ENCODE peak calls at places on chromosomes 16 and 17, in six cellular contexts. One of them, this sample, is unnamed. For H3K4me1, the result is how much of the 10 kb centered on the place peaks cover.

GRCh38 chr16:73053379-73054130 is 5.6 kb upstream of the ZFHX3 start:
- DNase-seq in astrocyte: peak
- DNase-seq in endothelial cell of umbilical vein: peak
- DNase-seq in right lobe of liver: no peak
- DNase-seq in K562: no peak
- DNase-seq in heart left ventricle: no peak
- DNase-seq in this sample: peak

GRCh38 chr16:89330177-89330856 is 112.8 kb downstream of the ZNF778 start:
- DNase-seq in astrocyte: peak
- DNase-seq in endothelial cell of umbilical vein: peak
- DNase-seq in right lobe of liver: peak
- DNase-seq in K562: peak
- DNase-seq in heart left ventricle: peak
- DNase-seq in this sample: peak

GRCh38 chr17:67326440-67326839 is 39.9 kb downstream of the PSMD12 start:
- DNase-seq in astrocyte: no peak
- DNase-seq in endothelial cell of umbilical vein: no peak
- DNase-seq in right lobe of liver: no peak
- DNase-seq in K562: no peak
- DNase-seq in heart left ventricle: no peak
- DNase-seq in this sample: no peak

GRCh38 chr16:88387941-88388627 is 5.3 kb downstream of the ZNF469 start:
- DNase-seq in astrocyte: peak
- DNase-seq in endothelial cell of umbilical vein: peak
- DNase-seq in right lobe of liver: no peak
- DNase-seq in K562: no peak
- DNase-seq in heart left ventricle: no peak
- DNase-seq in this sample: peak

GRCh38 chr16:69619514-69619913 is 53.7 kb downstream of the NFAT5 start:
- DNase-seq in astrocyte: no peak
- DNase-seq in endothelial cell of umbilical vein: peak
- DNase-seq in right lobe of liver: no peak
- DNase-seq in K562: peak
- DNase-seq in heart left ventricle: no peak
- DNase-seq in this sample: no peak

GRCh38 chr16:66361604-66362135 is 4.8 kb upstream of the CDH5 start:
- DNase-seq in astrocyte: no peak
- DNase-seq in endothelial cell of umbilical vein: no peak
- DNase-seq in right lobe of liver: no peak
- DNase-seq in K562: no peak
- DNase-seq in heart left ventricle: no peak
- DNase-seq in this sample: no peak

GRCh38 chr17:73589096-73589980 is 54.9 kb downstream of the SDK2 start:
- DNase-seq in astrocyte: no peak
- DNase-seq in endothelial cell of umbilical vein: no peak
- DNase-seq in right lobe of liver: no peak
- DNase-seq in K562: no peak
- DNase-seq in heart left ventricle: no peak
- DNase-seq in this sample: no peak

GRCh38 chr16:84853534-84853933 is 33.7 kb downstream of the CRISPLD2 start:
- DNase-seq in astrocyte: no peak
- DNase-seq in endothelial cell of umbilical vein: no peak
- DNase-seq in right lobe of liver: no peak
- DNase-seq in K562: no peak
- DNase-seq in heart left ventricle: no peak
- DNase-seq in this sample: no peak

GRCh38 chr16:88688013-88688778 is 1.9 kb upstream of the SNAI3 start:
- DNase-seq in astrocyte: no peak
- DNase-seq in endothelial cell of umbilical vein: no peak
- DNase-seq in right lobe of liver: peak
- DNase-seq in K562: peak
- DNase-seq in heart left ventricle: no peak
- DNase-seq in this sample: no peak

GRCh38 chr17:77498056-77498785 is 357.5 kb downstream of the SEC14L1 start:
- DNase-seq in astrocyte: no peak
- DNase-seq in endothelial cell of umbilical vein: no peak
- DNase-seq in right lobe of liver: no peak
- DNase-seq in K562: no peak
- DNase-seq in heart left ventricle: peak
- DNase-seq in this sample: no peak

GRCh38 chr17:77346765-77347164 is 206.0 kb downstream of the SEC14L1 start:
- DNase-seq in astrocyte: no peak
- DNase-seq in endothelial cell of umbilical vein: no peak
- DNase-seq in right lobe of liver: no peak
- DNase-seq in K562: no peak
- DNase-seq in heart left ventricle: no peak
- DNase-seq in this sample: no peak

GRCh38 chr16:87236516-87237115 is 80.6 kb downstream of the C16orf95 start:
- DNase-seq in astrocyte: no peak
- DNase-seq in endothelial cell of umbilical vein: no peak
- DNase-seq in right lobe of liver: no peak
- DNase-seq in K562: no peak
- DNase-seq in heart left ventricle: no peak
- DNase-seq in this sample: no peak

GRCh38 chr17:78089557-78090281 is 38.8 kb downstream of the TMC6 start:
- DNase-seq in astrocyte: no peak
- DNase-seq in endothelial cell of umbilical vein: peak
- DNase-seq in right lobe of liver: no peak
- DNase-seq in K562: no peak
- DNase-seq in heart left ventricle: no peak
- DNase-seq in this sample: no peak

GRCh38 chr17:6427284-6427781 is 7.6 kb downstream of the AIPL1 start:
- DNase-seq in astrocyte: peak
- DNase-seq in endothelial cell of umbilical vein: no peak
- DNase-seq in right lobe of liver: no peak
- DNase-seq in K562: no peak
- DNase-seq in heart left ventricle: no peak
- DNase-seq in this sample: no peak

GRCh38 chr16:73032548-73033270 is 15.2 kb downstream of the ZFHX3 start:
- DNase-seq in astrocyte: no peak
- DNase-seq in endothelial cell of umbilical vein: no peak
- DNase-seq in right lobe of liver: no peak
- DNase-seq in K562: no peak
- DNase-seq in heart left ventricle: no peak
- DNase-seq in this sample: peak

GRCh38 chr16:71846443-71846842 is 667 bp downstream of the ATXN1L start:
- DNase-seq in astrocyte: no peak
- DNase-seq in endothelial cell of umbilical vein: peak
- DNase-seq in right lobe of liver: no peak
- DNase-seq in K562: no peak
- DNase-seq in heart left ventricle: no peak
- DNase-seq in this sample: peak

GRCh38 chr17:80677214-80677756 is 132.6 kb downstream of the RPTOR start:
- DNase-seq in astrocyte: no peak
- DNase-seq in endothelial cell of umbilical vein: no peak
- DNase-seq in right lobe of liver: no peak
- DNase-seq in K562: no peak
- DNase-seq in heart left ventricle: no peak
- DNase-seq in this sample: no peak

GRCh38 chr17:76080207-76080933 is 1.4 kb downstream of the ZACN start:
- DNase-seq in astrocyte: no peak
- DNase-seq in endothelial cell of umbilical vein: no peak
- DNase-seq in right lobe of liver: no peak
- DNase-seq in K562: no peak
- DNase-seq in heart left ventricle: no peak
- DNase-seq in this sample: peak

GRCh38 chr17:50141750-50142119 is 8.7 kb downstream of the PPP1R9B start:
- DNase-seq in astrocyte: no peak
- DNase-seq in endothelial cell of umbilical vein: no peak
- DNase-seq in right lobe of liver: no peak
- DNase-seq in K562: no peak
- DNase-seq in heart left ventricle: no peak
- DNase-seq in this sample: no peak

GRCh38 chr17:7862692-7863437 is 5.1 kb downstream of the CYB5D1 start:
- DNase-seq in astrocyte: peak
- DNase-seq in endothelial cell of umbilical vein: peak
- DNase-seq in right lobe of liver: no peak
- DNase-seq in K562: peak
- DNase-seq in heart left ventricle: no peak
- DNase-seq in this sample: peak

DNA sequence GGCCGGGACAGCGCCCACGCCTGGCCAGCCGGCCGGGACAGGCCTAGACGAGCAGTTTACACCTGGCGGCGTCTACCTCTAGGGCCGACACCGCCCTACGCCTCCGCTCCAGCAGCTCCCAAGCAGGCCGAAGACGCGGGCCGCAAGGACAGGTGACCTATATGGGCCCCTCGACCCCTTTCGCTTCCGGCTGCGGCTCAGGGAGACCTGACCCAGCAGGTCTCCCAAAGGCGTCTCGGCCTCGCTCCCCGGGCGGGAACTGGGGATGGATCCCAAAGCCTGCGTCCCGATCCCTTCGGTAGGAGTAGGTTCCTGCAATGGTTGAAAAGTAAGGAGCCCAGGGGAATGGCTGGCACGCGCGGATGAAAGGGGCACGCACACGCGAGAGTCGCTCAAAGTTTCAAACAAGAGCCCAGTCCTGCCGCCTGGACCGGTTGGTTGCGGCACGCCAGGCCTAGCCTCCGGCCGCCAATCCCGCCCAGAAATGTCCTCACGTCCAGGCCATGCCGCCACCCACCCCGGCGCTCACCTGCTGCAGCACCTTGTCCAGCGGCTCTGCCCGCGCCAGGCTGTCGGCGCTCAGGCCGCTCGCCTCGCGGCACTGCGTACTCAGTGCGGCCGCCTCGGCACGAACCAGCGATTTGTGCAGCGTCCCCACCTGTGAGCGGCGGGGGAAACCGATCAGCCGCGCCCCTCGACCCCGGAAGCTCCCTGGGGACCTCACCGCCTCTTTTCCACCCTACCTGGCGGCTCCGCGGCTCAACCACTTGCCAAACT is 634 bp downstream of the ESRP2 start:
- DNase-seq in astrocyte: no peak
- DNase-seq in endothelial cell of umbilical vein: no peak
- DNase-seq in right lobe of liver: peak
- DNase-seq in K562: no peak
- DNase-seq in heart left ventricle: no peak
- DNase-seq in this sample: peak
- TF ChIP-seq CTCF in astrocyte: no peak
- TF ChIP-seq CTCF in endothelial cell of umbilical vein: no peak
- TF ChIP-seq CTCF in right lobe of liver: peak
- TF ChIP-seq CTCF in K562: no peak
- TF ChIP-seq CTCF in heart left ventricle: no peak
- TF ChIP-seq CTCF in this sample: peak

GRCh38 chr17:16150251-16150859 is 65.0 kb downstream of the NCOR1 start:
- DNase-seq in astrocyte: peak
- DNase-seq in endothelial cell of umbilical vein: peak
- DNase-seq in right lobe of liver: no peak
- DNase-seq in K562: no peak
- DNase-seq in heart left ventricle: no peak
- DNase-seq in this sample: no peak

DNA sequence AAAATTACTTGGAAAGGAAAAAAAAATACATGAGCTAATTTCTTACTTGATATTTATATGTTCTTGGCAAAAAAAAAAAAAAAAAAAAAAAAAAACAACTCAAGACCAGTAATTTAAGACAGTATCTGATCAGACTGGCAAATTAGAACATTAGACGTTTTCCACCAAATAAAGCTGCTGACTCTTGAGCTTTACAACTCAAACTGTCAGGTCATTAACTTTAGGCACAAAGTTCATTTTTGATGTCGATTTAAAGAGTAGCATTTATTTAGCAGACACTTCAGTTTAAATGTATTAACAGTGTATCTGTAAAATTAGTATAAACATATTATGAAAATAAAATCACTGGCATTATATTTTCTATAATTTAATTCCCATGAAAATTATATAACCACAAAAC is 66.7 kb downstream of the NCOR1 start:
- DNase-seq in astrocyte: no peak
- DNase-seq in endothelial cell of umbilical vein: no peak
- DNase-seq in right lobe of liver: no peak
- DNase-seq in K562: no peak
- DNase-seq in heart left ventricle: no peak
- DNase-seq in this sample: no peak
- H3K27ac ChIP-seq in astrocyte: no peak
- H3K27ac ChIP-seq in endothelial cell of umbilical vein: no peak
- H3K27ac ChIP-seq in right lobe of liver: peak
- H3K27ac ChIP-seq in K562: no peak
- H3K27ac ChIP-seq in heart left ventricle: no peak
- H3K27ac ChIP-seq in this sample: no peak

DNA sequence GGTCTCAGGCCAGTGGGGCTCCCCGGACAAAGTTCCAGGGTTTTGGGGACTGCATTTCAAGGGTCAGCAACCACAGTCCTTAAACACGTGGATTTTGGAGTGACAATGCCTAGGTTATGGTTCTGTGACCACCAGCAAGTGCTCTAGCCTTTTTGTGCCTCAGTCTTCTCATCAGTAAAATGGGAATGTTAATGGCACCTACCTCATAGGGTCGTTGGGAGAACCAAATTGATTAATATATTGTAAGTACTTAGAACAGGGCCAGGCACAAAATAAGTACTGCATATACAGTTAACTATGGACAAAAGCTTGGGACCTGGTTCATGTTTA is 13.8 kb downstream of the IL4R start:
- DNase-seq in astrocyte: no peak
- DNase-seq in endothelial cell of umbilical vein: no peak
- DNase-seq in right lobe of liver: no peak
- DNase-seq in K562: no peak
- DNase-seq in heart left ventricle: no peak
- DNase-seq in this sample: no peak
- H3K4me1 ChIP-seq in astrocyte: under half
- H3K4me1 ChIP-seq in endothelial cell of umbilical vein: under half
- H3K4me1 ChIP-seq in right lobe of liver: half or more
- H3K4me1 ChIP-seq in K562: under half
- H3K4me1 ChIP-seq in heart left ventricle: under half
- H3K4me1 ChIP-seq in this sample: half or more

DNA sequence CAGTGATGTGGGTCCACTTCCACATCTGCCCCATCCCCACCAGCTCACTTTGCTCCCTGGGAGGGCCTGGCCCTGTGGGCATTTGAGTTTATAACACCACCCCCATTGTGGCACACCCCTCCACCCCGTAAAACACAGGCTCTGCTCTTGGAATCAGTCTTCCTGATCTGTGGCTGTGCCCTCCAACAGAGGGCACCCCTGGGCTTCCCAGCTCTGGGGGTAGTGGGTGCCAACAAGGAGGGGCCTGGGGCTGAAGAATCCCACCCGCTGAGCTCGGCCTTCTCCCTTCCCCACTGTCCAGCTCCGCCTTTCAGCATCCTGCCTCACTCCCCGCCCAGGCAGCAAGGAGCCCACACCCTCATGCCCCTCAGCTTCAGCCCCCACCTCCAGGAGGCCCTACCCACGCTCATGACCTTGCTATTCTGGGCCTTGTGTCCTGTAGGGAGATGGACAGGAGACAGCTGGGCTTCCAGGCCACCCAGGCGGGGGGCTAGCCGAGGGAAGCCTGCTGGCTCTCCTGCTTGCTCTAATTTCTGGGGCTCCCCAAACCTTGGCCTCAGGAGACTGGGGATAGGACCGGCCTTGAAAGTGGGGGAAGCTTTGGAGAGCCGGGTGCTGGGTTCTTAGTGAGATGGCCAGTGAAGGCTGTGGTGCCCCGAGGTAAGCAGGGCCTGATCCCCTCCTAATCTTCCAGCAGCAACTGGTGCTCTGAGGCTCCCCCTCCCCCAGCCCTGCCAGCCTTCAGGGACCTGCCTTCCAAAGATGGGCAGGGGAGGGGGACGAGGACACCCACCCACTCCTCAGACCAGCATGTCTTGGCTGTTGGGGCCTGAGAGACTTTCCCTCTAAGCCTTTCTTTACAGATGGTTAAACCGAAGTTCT is 2.9 kb upstream of the ATP2A1 start:
- DNase-seq in astrocyte: no peak
- DNase-seq in endothelial cell of umbilical vein: no peak
- DNase-seq in right lobe of liver: no peak
- DNase-seq in K562: peak
- DNase-seq in heart left ventricle: no peak
- DNase-seq in this sample: no peak
- TF ChIP-seq CTCF in astrocyte: no peak
- TF ChIP-seq CTCF in endothelial cell of umbilical vein: no peak
- TF ChIP-seq CTCF in right lobe of liver: no peak
- TF ChIP-seq CTCF in K562: no peak
- TF ChIP-seq CTCF in heart left ventricle: no peak
- TF ChIP-seq CTCF in this sample: no peak

GRCh38 chr17:64984181-64984580 is 64.9 kb upstream of the LRRC37A3 start:
- DNase-seq in astrocyte: no peak
- DNase-seq in endothelial cell of umbilical vein: no peak
- DNase-seq in right lobe of liver: no peak
- DNase-seq in K562: no peak
- DNase-seq in heart left ventricle: no peak
- DNase-seq in this sample: no peak
- H3K27ac ChIP-seq in astrocyte: no peak
- H3K27ac ChIP-seq in endothelial cell of umbilical vein: no peak
- H3K27ac ChIP-seq in right lobe of liver: no peak
- H3K27ac ChIP-seq in K562: no peak
- H3K27ac ChIP-seq in heart left ventricle: no peak
- H3K27ac ChIP-seq in this sample: no peak